ENCODE peak calls at places on chromosome 5, in four cellular contexts. R is HepG2, F is K562, K is HCT116. N is an unnamed sample. For H3K4me1, the result is how much of the 10 kb centered on the place peaks cover.

GRCh38 chr5:143033535-143034260 is 263.5 kb downstream of the ARHGAP26 start:
- DNase-seq in R (no peak), F (no peak), K (peak), N (peak)

GRCh38 chr5:3599283-3600105 is 3.9 kb downstream of the IRX1 start:
- DNase-seq in R (no peak), F (no peak), K (no peak), N (no peak)

GRCh38 chr5:76535577-76535976 is 87.6 kb downstream of the F2RL2 start:
- DNase-seq in R (no peak), F (no peak), K (no peak), N (no peak)

GRCh38 chr5:20445326-20445860 is 457.4 kb upstream of the CDH18 start:
- DNase-seq in R (no peak), F (no peak), K (no peak), N (no peak)

GRCh38 chr5:111934511-111934910 is 177.5 kb upstream of the NREP start:
- DNase-seq in R (no peak), F (no peak), K (no peak), N (no peak)

GRCh38 chr5:32597046-32597629 is 11.8 kb downstream of the SUB1 start:
- DNase-seq in R (no peak), F (no peak), K (no peak), N (no peak)

GRCh38 chr5:67028371-67028770 is 168.2 kb downstream of the CD180 start:
- DNase-seq in R (no peak), F (no peak), K (no peak), N (no peak)

GRCh38 chr5:81755320-81755719 is 4.4 kb upstream of the SSBP2 start:
- DNase-seq in R (peak), F (peak), K (peak), N (peak)

GRCh38 chr5:56282951-56283350 is 49.8 kb upstream of the ANKRD55 start:
- DNase-seq in R (no peak), F (no peak), K (no peak), N (no peak)

GRCh38 chr5:32290922-32291321 is 21.8 kb downstream of the MTMR12 start:
- DNase-seq in R (no peak), F (no peak), K (no peak), N (no peak)

GRCh38 chr5:38414348-38414747 is 142.1 kb downstream of the LIFR start:
- DNase-seq in R (no peak), F (no peak), K (no peak), N (no peak)

GRCh38 chr5:41968153-41968723 is 43.2 kb downstream of the FBXO4 start:
- DNase-seq in R (no peak), F (no peak), K (no peak), N (no peak)

GRCh38 chr5:115542076-115542475 is 2.5 kb downstream of the FEM1C start:
- DNase-seq in R (peak), F (no peak), K (no peak), N (no peak)

GRCh38 chr5:81590498-81591384 is 160.2 kb downstream of the SSBP2 start:
- DNase-seq in R (no peak), F (no peak), K (no peak), N (no peak)

GRCh38 chr5:80182802-80183645 is 72.8 kb downstream of the SERINC5 start:
- DNase-seq in R (no peak), F (peak), K (no peak), N (no peak)

GRCh38 chr5:119268387-119269060 is 87.3 kb upstream of the TNFAIP8 start:
- DNase-seq in R (peak), F (peak), K (peak), N (peak)

GRCh38 chr5:119270955-119271757 is 84.7 kb upstream of the TNFAIP8 start:
- DNase-seq in R (no peak), F (no peak), K (no peak), N (no peak)

GRCh38 chr5:119270121-119270565 is 85.7 kb upstream of the TNFAIP8 start:
- DNase-seq in R (no peak), F (no peak), K (no peak), N (no peak)

GRCh38 chr5:119267958-119268386 is 87.8 kb upstream of the TNFAIP8 start:
- DNase-seq in R (peak), F (peak), K (peak), N (peak)

GRCh38 chr5:119269061-119269579 is 86.7 kb upstream of the TNFAIP8 start:
- DNase-seq in R (peak), F (peak), K (peak), N (peak)
- H3K27ac ChIP-seq in R (peak), F (peak), K (peak), N (peak)

GRCh38 chr5:168364151-168364661 is 72.8 kb downstream of the WWC1 start:
- DNase-seq in R (no peak), F (no peak), K (peak), N (no peak)
- TF ChIP-seq TCF7L2 in R (no peak), F (no peak), K (no peak), N (no peak)

DNA sequence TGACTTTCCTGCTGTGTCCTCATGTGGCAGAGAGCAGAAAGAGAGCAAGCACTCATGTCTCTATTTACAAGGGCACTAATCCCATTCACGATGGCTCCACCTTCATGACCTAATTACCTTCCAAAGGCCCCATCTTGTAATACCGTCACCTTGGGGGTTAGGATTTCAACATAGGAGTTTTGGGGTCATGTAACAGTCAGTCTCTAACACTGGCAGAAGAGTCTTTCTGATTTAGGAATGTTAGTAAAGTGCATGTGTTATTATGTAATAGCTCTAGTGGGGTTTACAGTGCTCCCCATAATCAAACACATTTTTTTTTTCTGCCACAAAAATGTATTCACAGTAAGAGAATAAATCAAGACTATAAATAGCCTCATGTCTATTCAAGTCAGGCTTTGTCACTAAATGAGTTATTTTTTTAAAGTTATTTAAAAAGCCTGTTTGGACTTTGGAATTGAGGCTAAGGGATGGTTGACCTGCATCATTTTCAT is 19.1 kb downstream of the GALNT10 start:
- DNase-seq in R (peak), F (no peak), K (no peak), N (no peak)
- H3K4me1 ChIP-seq in R (under half), F (under half), K (under half), N (under half)

GRCh38 chr5:139393497-139394122 is 1.3 kb downstream of the PROB1 start:
- DNase-seq in R (no peak), F (no peak), K (no peak), N (no peak)
- H3K27ac ChIP-seq in R (no peak), F (no peak), K (peak), N (peak)

GRCh38 chr5:1325191-1325741 is 19.6 kb downstream of the CLPTM1L start:
- DNase-seq in R (no peak), F (no peak), K (no peak), N (no peak)
- TF ChIP-seq TCF7L2 in R (no peak), F (no peak), K (no peak), N (no peak)

GRCh38 chr5:14595877-14596276 is 14.3 kb downstream of the OTULINL start:
- DNase-seq in R (no peak), F (no peak), K (no peak), N (no peak)
- H3K4me1 ChIP-seq in R (under half), F (under half), K (under half), N (under half)

GRCh38 chr5:96176022-96176421 is 214.4 kb upstream of the ELL2 start:
- DNase-seq in R (no peak), F (no peak), K (no peak), N (no peak)
- H3K27ac ChIP-seq in R (no peak), F (no peak), K (no peak), N (peak)

GRCh38 chr5:174765540-174765939 is 41.2 kb downstream of the MSX2 start:
- DNase-seq in R (no peak), F (no peak), K (no peak), N (no peak)
- TF ChIP-seq TCF7L2 in R (no peak), F (no peak), K (no peak), N (no peak)

GRCh38 chr5:145943674-145944121 is 7.3 kb downstream of the SH3RF2 start:
- DNase-seq in R (no peak), F (peak), K (peak), N (no peak)
- H3K4me1 ChIP-seq in R (half or more), F (under half), K (half or more), N (half or more)

GRCh38 chr5:1211701-1212100 is 10.3 kb downstream of the SLC6A19 start:
- DNase-seq in R (no peak), F (no peak), K (no peak), N (no peak)
- H3K27ac ChIP-seq in R (no peak), F (no peak), K (no peak), N (no peak)